ENCODE peak calls at places on chromosomes 4 and X, in six cellular contexts. One of them, this sample, is unnamed.
A peak's percentile ranks its signal among the peaks of the same experiment; 100 is the strongest.

GRCh38 chr4:185587444-185588161 is 52.3 kb upstream of the PDLIM3 start:
- DNase-seq in pancreas: no peak
- DNase-seq in CD8-positive, alpha-beta T cell: peak; percentile 24
- DNase-seq in tibial artery: no peak
- DNase-seq in heart right ventricle: no peak
- DNase-seq in heart left ventricle: no peak
- DNase-seq in this sample: no peak

GRCh38 chr4:156638925-156639605 is 332.5 kb downstream of the PDGFC start:
- DNase-seq in tibial artery: no peak
- DNase-seq in CD8-positive, alpha-beta T cell: no peak
- DNase-seq in heart left ventricle: no peak
- DNase-seq in heart right ventricle: no peak
- DNase-seq in pancreas: no peak
- DNase-seq in this sample: no peak

GRCh38 chrX:18449271-18449670 is 23.9 kb downstream of the CDKL5 start:
- DNase-seq in heart right ventricle: no peak
- DNase-seq in tibial artery: no peak
- DNase-seq in CD8-positive, alpha-beta T cell: no peak
- DNase-seq in pancreas: no peak
- DNase-seq in heart left ventricle: no peak
- DNase-seq in this sample: no peak

GRCh38 chrX:136652822-136653723 is 5.1 kb downstream of the CD40LG start:
- DNase-seq in CD8-positive, alpha-beta T cell: no peak
- DNase-seq in heart left ventricle: no peak
- DNase-seq in pancreas: no peak
- DNase-seq in heart right ventricle: no peak
- DNase-seq in tibial artery: no peak
- DNase-seq in this sample: no peak

GRCh38 chr4:87843936-87844335 is 11.2 kb downstream of the MEPE start:
- DNase-seq in tibial artery: no peak
- DNase-seq in heart right ventricle: no peak
- DNase-seq in heart left ventricle: no peak
- DNase-seq in CD8-positive, alpha-beta T cell: no peak
- DNase-seq in pancreas: no peak
- DNase-seq in this sample: no peak

GRCh38 chr4:7876096-7876993 is 63.3 kb downstream of the AFAP1 start:
- DNase-seq in pancreas: no peak
- DNase-seq in tibial artery: no peak
- DNase-seq in heart right ventricle: no peak
- DNase-seq in CD8-positive, alpha-beta T cell: peak; percentile 32
- DNase-seq in heart left ventricle: no peak
- DNase-seq in this sample: no peak

GRCh38 chr4:89949782-89950387 is 55.2 kb downstream of the MMRN1 start:
- DNase-seq in heart right ventricle: no peak
- DNase-seq in pancreas: no peak
- DNase-seq in CD8-positive, alpha-beta T cell: no peak
- DNase-seq in tibial artery: no peak
- DNase-seq in heart left ventricle: no peak
- DNase-seq in this sample: no peak

GRCh38 chrX:40195368-40195767 is 97.6 kb upstream of the BCOR start:
- DNase-seq in heart left ventricle: no peak
- DNase-seq in tibial artery: no peak
- DNase-seq in pancreas: no peak
- DNase-seq in heart right ventricle: no peak
- DNase-seq in CD8-positive, alpha-beta T cell: no peak
- DNase-seq in this sample: no peak

GRCh38 chrX:120857240-120857639 is 18.4 kb downstream of the CT47B1 start:
- DNase-seq in CD8-positive, alpha-beta T cell: no peak
- DNase-seq in heart right ventricle: no peak
- DNase-seq in tibial artery: no peak
- DNase-seq in pancreas: no peak
- DNase-seq in heart left ventricle: no peak
- DNase-seq in this sample: no peak
- TF ChIP-seq CTCF in CD8-positive, alpha-beta T cell: no peak
- TF ChIP-seq CTCF in heart right ventricle: no peak
- TF ChIP-seq CTCF in tibial artery: no peak
- TF ChIP-seq CTCF in pancreas: no peak
- TF ChIP-seq CTCF in heart left ventricle: no peak
- TF ChIP-seq CTCF in this sample: no peak

DNA sequence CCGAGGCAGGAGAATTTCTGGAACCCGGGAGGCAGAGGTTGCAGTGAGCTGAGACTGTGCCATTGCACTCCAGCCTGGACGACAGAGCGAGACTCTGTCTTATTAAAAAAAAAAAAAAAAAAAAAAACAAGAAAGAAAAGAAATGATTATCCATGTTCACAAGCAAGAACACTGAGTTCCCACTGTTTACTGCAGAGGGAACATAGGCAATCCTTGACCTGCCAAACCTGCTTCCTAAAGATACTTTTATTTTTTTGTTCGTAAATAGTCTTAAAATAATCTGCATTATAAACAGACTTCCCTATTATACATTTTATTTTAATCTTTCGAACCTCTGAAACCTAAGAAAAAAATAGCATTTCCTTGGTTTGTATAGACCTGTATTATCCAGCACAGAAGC is 50.6 kb upstream of the TBC1D14 start:
- DNase-seq in CD8-positive, alpha-beta T cell: no peak
- DNase-seq in heart right ventricle: no peak
- DNase-seq in heart left ventricle: no peak
- DNase-seq in tibial artery: no peak
- DNase-seq in pancreas: no peak
- DNase-seq in this sample: no peak
- H3K27ac ChIP-seq in CD8-positive, alpha-beta T cell: no peak overlapping the region
- H3K27ac ChIP-seq in heart right ventricle: peak overlapping the region; percentile 74
- H3K27ac ChIP-seq in heart left ventricle: peak overlapping the region; percentile 36
- H3K27ac ChIP-seq in tibial artery: no peak overlapping the region
- H3K27ac ChIP-seq in pancreas: no peak overlapping the region
- H3K27ac ChIP-seq in this sample: no peak overlapping the region

DNA sequence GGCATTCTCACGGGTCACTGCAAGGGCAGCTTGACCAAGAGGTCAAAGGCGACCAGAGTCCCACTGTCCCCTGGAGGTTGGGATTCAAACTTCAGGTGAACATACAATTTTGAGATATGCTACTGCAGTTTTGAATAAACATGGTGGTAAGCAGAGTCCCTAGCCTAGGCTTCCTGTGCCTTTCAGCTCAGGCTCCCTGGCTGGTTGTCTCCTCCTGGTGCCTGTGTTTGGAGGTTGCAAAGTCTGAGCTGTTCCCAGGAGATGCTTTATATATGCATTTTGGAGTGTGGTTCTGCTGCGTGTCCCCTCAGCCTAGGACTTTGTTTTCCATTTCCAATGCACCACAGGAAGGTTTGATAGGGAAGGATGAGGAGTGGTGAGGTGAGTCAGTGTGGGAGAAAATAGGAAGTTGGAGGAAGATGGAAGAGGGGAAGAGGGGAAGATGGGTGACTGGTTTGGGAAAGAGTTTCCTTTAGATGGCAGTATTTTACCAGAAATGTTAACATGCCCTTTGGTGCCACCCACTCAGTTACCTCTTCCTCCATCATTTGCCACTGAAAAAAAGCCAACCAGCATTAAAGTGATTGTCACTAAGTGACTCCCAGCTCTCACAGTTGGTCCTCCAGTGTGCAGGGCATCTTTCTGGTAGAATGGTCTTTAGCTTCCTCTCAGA is 211.7 kb upstream of the AGTR2 start:
- DNase-seq in tibial artery: no peak
- DNase-seq in CD8-positive, alpha-beta T cell: no peak
- DNase-seq in heart left ventricle: no peak
- DNase-seq in heart right ventricle: no peak
- DNase-seq in pancreas: no peak
- DNase-seq in this sample: no peak
- TF ChIP-seq CTCF in tibial artery: no peak
- TF ChIP-seq CTCF in CD8-positive, alpha-beta T cell: no peak
- TF ChIP-seq CTCF in heart left ventricle: no peak
- TF ChIP-seq CTCF in heart right ventricle: no peak
- TF ChIP-seq CTCF in pancreas: no peak
- TF ChIP-seq CTCF in this sample: no peak

DNA sequence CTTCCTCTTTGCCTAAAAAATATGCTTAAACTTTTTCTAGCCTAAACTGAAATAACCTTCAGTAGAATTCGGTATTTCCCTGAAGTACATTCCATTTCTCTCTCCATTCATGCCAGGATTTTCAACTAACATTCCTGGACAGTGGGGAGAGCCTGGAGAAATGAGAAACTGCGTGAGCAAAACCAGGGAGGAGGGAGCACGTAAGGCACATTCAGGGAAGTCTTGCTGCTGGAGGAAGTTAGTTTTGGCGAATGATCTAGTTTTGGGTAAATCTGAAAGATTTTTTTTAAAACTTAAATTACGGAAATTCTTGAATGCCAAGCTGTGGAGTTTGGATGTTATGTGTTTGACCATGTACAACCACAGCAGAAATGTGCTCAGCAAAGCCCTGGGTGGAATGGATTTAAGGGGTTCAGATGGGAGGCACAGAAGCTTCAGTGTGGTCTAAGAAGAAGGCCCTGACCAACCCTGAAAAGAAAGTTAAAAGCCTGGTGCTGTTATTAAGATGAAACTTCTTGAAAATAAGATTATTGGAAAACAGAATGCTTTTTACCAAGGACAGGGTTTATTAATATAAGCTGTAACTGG is 347.8 kb downstream of the ANK2 start:
- DNase-seq in heart right ventricle: no peak
- DNase-seq in tibial artery: peak; percentile 68
- DNase-seq in pancreas: no peak
- DNase-seq in CD8-positive, alpha-beta T cell: no peak
- DNase-seq in heart left ventricle: no peak
- DNase-seq in this sample: no peak
- H3K27ac ChIP-seq in heart right ventricle: peak overlapping the region; percentile 59
- H3K27ac ChIP-seq in tibial artery: peak overlapping the region; percentile 54
- H3K27ac ChIP-seq in pancreas: no peak overlapping the region
- H3K27ac ChIP-seq in CD8-positive, alpha-beta T cell: no peak overlapping the region
- H3K27ac ChIP-seq in heart left ventricle: no peak overlapping the region
- H3K27ac ChIP-seq in this sample: peak overlapping the region; percentile 69

DNA sequence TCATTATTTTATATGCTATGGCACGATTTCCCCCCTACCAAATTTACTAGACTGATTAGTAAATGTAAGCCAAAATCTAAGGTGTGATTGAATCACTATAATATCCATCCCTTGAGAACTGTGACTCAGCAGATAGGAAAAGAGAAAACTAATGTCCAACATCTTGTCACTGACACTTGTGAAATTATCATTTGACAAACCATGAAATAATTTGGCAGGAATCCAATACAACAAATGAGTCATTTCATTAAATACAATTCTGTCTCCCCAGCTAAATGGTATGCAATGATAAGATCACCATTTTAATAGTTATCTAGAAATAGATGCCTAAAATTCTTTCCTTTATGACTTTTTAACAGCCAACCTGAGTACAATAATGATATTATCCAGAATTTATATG is 462.3 kb downstream of the DMD start:
- DNase-seq in heart left ventricle: no peak
- DNase-seq in pancreas: no peak
- DNase-seq in heart right ventricle: no peak
- DNase-seq in tibial artery: no peak
- DNase-seq in CD8-positive, alpha-beta T cell: no peak
- DNase-seq in this sample: no peak
- TF ChIP-seq CTCF in heart left ventricle: no peak
- TF ChIP-seq CTCF in pancreas: no peak
- TF ChIP-seq CTCF in heart right ventricle: no peak
- TF ChIP-seq CTCF in tibial artery: no peak
- TF ChIP-seq CTCF in CD8-positive, alpha-beta T cell: no peak
- TF ChIP-seq CTCF in this sample: no peak

GRCh38 chrX:12986886-12987285 is 12.0 kb downstream of the TMSB4X start:
- DNase-seq in CD8-positive, alpha-beta T cell: no peak
- DNase-seq in heart left ventricle: no peak
- DNase-seq in heart right ventricle: no peak
- DNase-seq in pancreas: no peak
- DNase-seq in tibial artery: no peak
- DNase-seq in this sample: no peak

GRCh38 chrX:12989456-12989855 is 14.5 kb downstream of the TMSB4X start:
- DNase-seq in heart right ventricle: no peak
- DNase-seq in tibial artery: no peak
- DNase-seq in CD8-positive, alpha-beta T cell: no peak
- DNase-seq in pancreas: no peak
- DNase-seq in heart left ventricle: no peak
- DNase-seq in this sample: no peak

GRCh38 chrX:12987340-12987739 is 12.4 kb downstream of the TMSB4X start:
- DNase-seq in tibial artery: no peak
- DNase-seq in pancreas: no peak
- DNase-seq in CD8-positive, alpha-beta T cell: no peak
- DNase-seq in heart right ventricle: no peak
- DNase-seq in heart left ventricle: no peak
- DNase-seq in this sample: no peak

GRCh38 chrX:12988797-12989196 is 13.9 kb downstream of the TMSB4X start:
- DNase-seq in CD8-positive, alpha-beta T cell: no peak
- DNase-seq in pancreas: peak; percentile 75
- DNase-seq in tibial artery: no peak
- DNase-seq in heart right ventricle: no peak
- DNase-seq in heart left ventricle: no peak
- DNase-seq in this sample: no peak

GRCh38 chrX:12987900-12988594 is 13.1 kb downstream of the TMSB4X start:
- DNase-seq in tibial artery: no peak
- DNase-seq in heart left ventricle: no peak
- DNase-seq in pancreas: no peak
- DNase-seq in heart right ventricle: no peak
- DNase-seq in CD8-positive, alpha-beta T cell: no peak
- DNase-seq in this sample: no peak
- H3K27ac ChIP-seq in tibial artery: no peak overlapping the region
- H3K27ac ChIP-seq in heart left ventricle: no peak overlapping the region
- H3K27ac ChIP-seq in pancreas: peak overlapping the region; percentile 9
- H3K27ac ChIP-seq in heart right ventricle: no peak overlapping the region
- H3K27ac ChIP-seq in CD8-positive, alpha-beta T cell: no peak overlapping the region
- H3K27ac ChIP-seq in this sample: no peak overlapping the region

DNA sequence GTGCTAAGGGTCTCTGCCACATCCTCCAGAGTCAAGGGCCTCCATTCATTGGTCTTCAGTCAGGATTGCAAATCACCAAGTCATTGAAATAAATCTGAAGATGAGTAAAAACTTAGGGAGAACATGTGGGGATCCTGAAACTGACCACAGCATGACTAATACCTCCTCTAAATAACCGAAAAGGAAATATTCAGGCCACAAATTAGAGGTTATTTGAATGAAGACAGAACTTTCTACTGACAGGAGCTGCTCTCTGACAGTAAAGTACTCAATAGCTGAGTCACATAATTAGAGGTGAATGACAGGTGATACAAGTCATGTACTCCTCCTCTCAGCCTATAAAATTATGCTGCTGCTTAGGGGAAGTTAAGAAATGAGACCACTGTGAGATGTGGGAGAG is 240.2 kb upstream of the F9 start:
- DNase-seq in tibial artery: no peak
- DNase-seq in pancreas: no peak
- DNase-seq in heart left ventricle: no peak
- DNase-seq in heart right ventricle: no peak
- DNase-seq in CD8-positive, alpha-beta T cell: no peak
- DNase-seq in this sample: no peak
- TF ChIP-seq CTCF in tibial artery: no peak
- TF ChIP-seq CTCF in pancreas: no peak
- TF ChIP-seq CTCF in heart left ventricle: no peak
- TF ChIP-seq CTCF in heart right ventricle: no peak
- TF ChIP-seq CTCF in CD8-positive, alpha-beta T cell: no peak
- TF ChIP-seq CTCF in this sample: no peak

GRCh38 chr4:57051524-57051923 is 58.7 kb downstream of the IGFBP7 start:
- DNase-seq in tibial artery: no peak
- DNase-seq in CD8-positive, alpha-beta T cell: no peak
- DNase-seq in heart right ventricle: no peak
- DNase-seq in pancreas: no peak
- DNase-seq in heart left ventricle: no peak
- DNase-seq in this sample: no peak
- H3K27ac ChIP-seq in tibial artery: peak overlapping the region; percentile 61
- H3K27ac ChIP-seq in CD8-positive, alpha-beta T cell: no peak overlapping the region
- H3K27ac ChIP-seq in heart right ventricle: peak overlapping the region; percentile 83
- H3K27ac ChIP-seq in pancreas: no peak overlapping the region
- H3K27ac ChIP-seq in heart left ventricle: peak overlapping the region; percentile 43
- H3K27ac ChIP-seq in this sample: peak overlapping the region; percentile 85

GRCh38 chr4:109574443-109574850 is 14.4 kb downstream of the MCUB start:
- DNase-seq in CD8-positive, alpha-beta T cell: no peak
- DNase-seq in tibial artery: no peak
- DNase-seq in heart right ventricle: no peak
- DNase-seq in heart left ventricle: no peak
- DNase-seq in pancreas: no peak
- DNase-seq in this sample: no peak
- TF ChIP-seq CTCF in CD8-positive, alpha-beta T cell: peak; percentile 18
- TF ChIP-seq CTCF in tibial artery: no peak
- TF ChIP-seq CTCF in heart right ventricle: peak; percentile 14
- TF ChIP-seq CTCF in heart left ventricle: no peak
- TF ChIP-seq CTCF in pancreas: no peak
- TF ChIP-seq CTCF in this sample: no peak

This sample was measured in ascending aorta.